ENCODE peak calls at places on chromosomes 4 and X, in nine cellular contexts. S, G, L, N, Q, H, Z, I and P are unnamed samples.

GRCh38 chr4:149441338-149441737 is 374.3 kb downstream of the IQCM start:
- DNase-seq in L (no peak), Q (peak), I (no peak), Z (no peak), G (no peak), H (peak), S (no peak), N (no peak), P (peak)

GRCh38 chr4:1748465-1748995 is 27.2 kb downstream of the TACC3 start:
- DNase-seq in S (peak), I (peak), G (peak), Q (peak), N (peak), H (peak), L (peak), Z (no peak), P (peak)

GRCh38 chr4:143558823-143559756 is 45.6 kb downstream of the SMARCA5 start:
- DNase-seq in I (peak), S (peak), L (peak), G (peak), Z (peak), Q (peak), N (peak), H (peak), P (peak)

GRCh38 chr4:61521451-61521850 is 321.3 kb downstream of the ADGRL3 start:
- DNase-seq in Z (no peak), H (no peak), N (no peak), Q (no peak), G (no peak), I (no peak), L (no peak), S (no peak), P (no peak)

GRCh38 chrX:85828771-85829170 is 218.6 kb downstream of the CHM start:
- DNase-seq in Q (no peak), N (no peak), H (no peak), I (no peak), G (no peak), S (no peak), L (no peak), Z (no peak), P (no peak)

GRCh38 chrX:14801136-14801535 is 71.7 kb downstream of the FANCB start:
- DNase-seq in H (peak), Q (peak), Z (no peak), I (no peak), G (no peak), N (no peak), S (no peak), L (no peak), P (peak)

GRCh38 chrX:20421275-20421674 is 154.6 kb upstream of the RPS6KA3 start:
- DNase-seq in H (no peak), N (no peak), G (no peak), Z (no peak), S (no peak), I (no peak), L (no peak), Q (no peak), P (no peak)

GRCh38 chrX:12974797-12975669 is at the start of gene TMSB4X:
- DNase-seq in I (peak), Q (peak), L (peak), Z (peak), H (peak), N (peak), G (peak), S (peak), P (peak)

GRCh38 chr4:52824603-52825310 is 37.4 kb upstream of the RASL11B start:
- DNase-seq in I (no peak), L (peak), Z (no peak), N (peak), H (peak), G (no peak), Q (no peak), S (no peak), P (peak)

GRCh38 chrX:129230850-129231512 is 292.3 kb downstream of the SMARCA1 start:
- DNase-seq in L (no peak), Q (no peak), H (no peak), G (no peak), S (no peak), N (no peak), Z (no peak), I (no peak), P (no peak)

GRCh38 chr4:3022651-3023050 is 51.7 kb downstream of the HTT-AS start:
- DNase-seq in N (no peak), Q (no peak), L (no peak), G (no peak), H (no peak), Z (no peak), S (no peak), I (no peak), P (no peak)

GRCh38 chr4:87031946-87032345 is 97.1 kb downstream of the AFF1 start:
- DNase-seq in G (no peak), S (no peak), L (no peak), Q (no peak), Z (no peak), I (no peak), H (no peak), N (no peak), P (no peak)

GRCh38 chr4:72326692-72327632 is 242.1 kb downstream of the ADAMTS3 start:
- DNase-seq in S (no peak), L (peak), Z (no peak), N (peak), I (no peak), Q (peak), G (no peak), H (peak), P (peak)